ENCODE peak calls at places on chromosome 18, in eight cellular contexts. Z is lower lobe of right lung, A is brain microvascular endothelial cell, G is small intestine, Y is uterus, X is OCI-LY7, Q is HepG2, D is endodermal cell. B is an unnamed sample. For H3K36me3, the result is how much of the 10 kb centered on the place peaks cover.

GRCh38 chr18:8990276-8991031 is 112.0 kb upstream of the NDUFV2 start:
- DNase-seq in Z (no peak), A (no peak), G (no peak), Y (no peak), X (no peak), Q (no peak), D (no peak), B (no peak)

GRCh38 chr18:4405965-4406364 is 49.1 kb downstream of the DLGAP1 start:
- DNase-seq in Z (no peak), A (no peak), G (no peak), Y (no peak), X (no peak), Q (no peak), D (peak), B (no peak)

GRCh38 chr18:22778996-22779395 is 154.1 kb upstream of the RBBP8 start:
- DNase-seq in Z (no peak), A (no peak), G (peak), Y (no peak), X (no peak), Q (no peak), D (no peak), B (no peak)

GRCh38 chr18:3688682-3689081 is 238.7 kb downstream of the TGIF1 start:
- DNase-seq in Z (no peak), A (peak), G (no peak), Y (no peak), X (no peak), Q (no peak), D (peak), B (no peak)

GRCh38 chr18:30957086-30957485 is 85.5 kb downstream of the DSC3 start:
- DNase-seq in Z (no peak), A (no peak), G (no peak), Y (no peak), X (no peak), Q (no peak), D (no peak), B (no peak)

GRCh38 chr18:24797987-24798386 is 337.6 kb downstream of the HRH4 start:
- DNase-seq in Z (no peak), A (no peak), G (no peak), Y (no peak), X (no peak), Q (no peak), D (no peak), B (no peak)

GRCh38 chr18:35939166-35939565 is 33.3 kb upstream of the RMP24 start:
- DNase-seq in Z (no peak), A (no peak), G (no peak), Y (no peak), X (peak), Q (no peak), D (peak), B (no peak)

GRCh38 chr18:35816003-35816402 is 156.5 kb upstream of the RMP24 start:
- DNase-seq in Z (no peak), A (no peak), G (no peak), Y (no peak), X (no peak), Q (no peak), D (no peak), B (no peak)

GRCh38 chr18:62325806-62326645 is 916 bp downstream of the TNFRSF11A start:
- DNase-seq in Z (no peak), A (no peak), G (peak), Y (no peak), X (no peak), Q (no peak), D (peak), B (no peak)

GRCh38 chr18:35215026-35215425 is 25.8 kb upstream of the ZNF397 start:
- DNase-seq in Z (no peak), A (no peak), G (no peak), Y (no peak), X (no peak), Q (no peak), D (peak), B (no peak)

GRCh38 chr18:78638889-78639596 is 340.6 kb upstream of the SALL3 start:
- DNase-seq in Z (no peak), A (no peak), G (no peak), Y (no peak), X (no peak), Q (no peak), D (no peak), B (no peak)

GRCh38 chr18:10051877-10052631 is 138.2 kb downstream of the VAPA start:
- DNase-seq in Z (no peak), A (peak), G (peak), Y (peak), X (no peak), Q (peak), D (no peak), B (no peak)

GRCh38 chr18:44579028-44579692 is 101.5 kb upstream of the SETBP1 start:
- DNase-seq in Z (no peak), A (no peak), G (peak), Y (no peak), X (peak), Q (peak), D (peak), B (no peak)

GRCh38 chr18:68734311-68734710 is 19.4 kb upstream of the TMX3 start:
- DNase-seq in Z (no peak), A (peak), G (no peak), Y (no peak), X (no peak), Q (no peak), D (no peak), B (no peak)

GRCh38 chr18:24585996-24586566 is 125.6 kb downstream of the HRH4 start:
- DNase-seq in Z (no peak), A (no peak), G (no peak), Y (no peak), X (no peak), Q (no peak), D (no peak), B (no peak)

GRCh38 chr18:28890796-28891195 is 713.9 kb upstream of the CDH2 start:
- DNase-seq in Z (no peak), A (no peak), G (no peak), Y (no peak), X (no peak), Q (no peak), D (no peak), B (no peak)

GRCh38 chr18:179499-179898 is 21.1 kb downstream of the USP14 start:
- DNase-seq in Z (no peak), A (no peak), G (no peak), Y (no peak), X (no peak), Q (no peak), D (no peak), B (no peak)

GRCh38 chr18:57210101-57210661 is 63.3 kb downstream of the BOD1L2 start:
- DNase-seq in Z (no peak), A (peak), G (peak), Y (peak), X (no peak), Q (peak), D (peak), B (no peak)

GRCh38 chr18:77208969-77209368 is 40.7 kb upstream of the GALR1 start:
- DNase-seq in Z (no peak), A (peak), G (peak), Y (no peak), X (peak), Q (no peak), D (no peak), B (peak)

GRCh38 chr18:47175283-47175894 is 775 bp downstream of the IER3IP1 start:
- DNase-seq in Z (no peak), A (no peak), G (no peak), Y (no peak), X (no peak), Q (no peak), D (no peak), B (no peak)

GRCh38 chr18:47180765-47181164 is 4.6 kb upstream of the IER3IP1 start:
- DNase-seq in Z (no peak), A (no peak), G (no peak), Y (no peak), X (peak), Q (no peak), D (no peak), B (no peak)

GRCh38 chr18:47172476-47172875 is 3.7 kb downstream of the IER3IP1 start:
- DNase-seq in Z (no peak), A (no peak), G (no peak), Y (no peak), X (no peak), Q (no peak), D (no peak), B (no peak)

GRCh38 chr18:47174545-47175116 is 1.5 kb downstream of the IER3IP1 start:
- DNase-seq in Z (no peak), A (no peak), G (peak), Y (no peak), X (no peak), Q (no peak), D (no peak), B (no peak)

GRCh38 chr18:47175895-47176575 is at the start of gene IER3IP1:
- DNase-seq in Z (peak), A (peak), G (peak), Y (peak), X (peak), Q (peak), D (peak), B (peak)
- H3K4me3 ChIP-seq in Z (peak), A (peak), G (peak), Y (peak), X (peak), Q (peak), D (peak), B (peak)

GRCh38 chr18:55236150-55236931 is 277.1 kb upstream of the CCDC68 start:
- DNase-seq in Z (no peak), A (no peak), G (no peak), Y (no peak), X (no peak), Q (no peak), D (no peak), B (no peak)
- H3K27ac ChIP-seq in Z (no peak), A (no peak), G (no peak), Y (no peak), X (no peak), Q (no peak), D (no peak), B (no peak)

DNA sequence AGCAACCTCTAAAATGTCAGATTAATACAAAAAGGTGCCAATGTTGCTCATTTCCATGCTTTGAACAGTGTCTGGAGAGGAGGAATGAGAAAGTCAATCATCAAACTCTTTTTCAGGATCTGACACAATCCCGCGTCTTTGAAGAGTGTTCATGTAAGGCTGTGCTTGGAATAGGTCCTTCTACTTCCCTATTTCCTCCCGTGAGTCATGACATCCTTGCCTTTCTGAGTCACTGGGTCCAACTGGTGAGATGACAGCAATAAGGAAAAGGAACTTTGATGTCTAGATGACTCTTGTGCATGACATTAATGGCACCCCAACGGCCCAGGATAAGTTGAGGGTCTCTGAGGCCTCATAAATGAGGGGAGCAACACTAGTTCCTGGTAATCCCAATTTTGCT is 109.0 kb upstream of the CELF4 start:
- DNase-seq in Z (no peak), A (no peak), G (no peak), Y (no peak), X (no peak), Q (no peak), D (no peak), B (no peak)
- H3K36me3 ChIP-seq in Z (under half), A (under half), G (under half), Y (under half), X (under half), Q (under half), D (under half), B (under half)

DNA sequence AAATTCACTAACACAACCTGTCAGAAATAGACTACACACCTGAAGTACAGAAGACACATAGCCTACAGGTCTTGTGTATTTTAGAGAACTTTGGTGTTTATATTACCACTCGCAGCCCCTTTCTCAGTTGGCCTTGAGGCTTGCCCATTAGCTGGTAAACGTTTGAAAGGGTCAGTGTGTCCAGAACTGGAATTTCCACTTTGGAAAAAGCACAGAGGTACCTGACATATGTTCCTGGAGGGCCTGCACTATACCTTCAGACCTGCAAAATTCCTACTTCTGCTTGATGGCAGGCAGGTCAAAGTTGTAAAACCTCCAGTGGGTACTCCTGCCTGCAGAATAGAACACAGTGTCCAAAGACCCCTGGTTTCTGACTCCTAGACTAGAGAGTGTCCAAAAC is 3.0 kb downstream of the KCTD1 start:
- DNase-seq in Z (no peak), A (no peak), G (no peak), Y (no peak), X (no peak), Q (peak), D (no peak), B (no peak)
- H3K4me3 ChIP-seq in Z (no peak), A (no peak), G (no peak), Y (no peak), X (peak), Q (peak), D (no peak), B (no peak)

B was measured in naive thymus-derived CD4-positive, alpha-beta T cell.